ENCODE peak calls at places on chromosomes 6 and 20, in eight cellular contexts. One of them, this sample, is unnamed.

GRCh38 chr6:122322824-122323223 is 76.6 kb upstream of the HSF2 start:
- DNase-seq in neural progenitor cell: no peak
- DNase-seq in activated CD8-positive, alpha-beta T cell treated with anti-CD3 and anti-CD28 coated beads, Interleukin-2, amount 10 ng/mL, durations not matched to agents 7 days and 5 days: no peak
- DNase-seq in substantia nigra: no peak
- DNase-seq in NCI-H446: no peak
- DNase-seq in cardiac fibroblast: peak
- DNase-seq in NCI-H1105 treated with DMSO at 0.1 percent for 48 hours: peak
- DNase-seq in T-helper 2 cell: no peak
- DNase-seq in this sample: no peak

GRCh38 chr6:148760568-148761531 is 14.0 kb downstream of the UST start:
- DNase-seq in neural progenitor cell: peak
- DNase-seq in activated CD8-positive, alpha-beta T cell treated with anti-CD3 and anti-CD28 coated beads, Interleukin-2, amount 10 ng/mL, durations not matched to agents 7 days and 5 days: peak
- DNase-seq in substantia nigra: peak
- DNase-seq in NCI-H446: no peak
- DNase-seq in cardiac fibroblast: peak
- DNase-seq in NCI-H1105 treated with DMSO at 0.1 percent for 48 hours: no peak
- DNase-seq in T-helper 2 cell: peak
- DNase-seq in this sample: no peak

GRCh38 chr6:30613251-30614043 is 3.6 kb downstream of the PPP1R10 start:
- DNase-seq in neural progenitor cell: no peak
- DNase-seq in activated CD8-positive, alpha-beta T cell treated with anti-CD3 and anti-CD28 coated beads, Interleukin-2, amount 10 ng/mL, durations not matched to agents 7 days and 5 days: no peak
- DNase-seq in substantia nigra: no peak
- DNase-seq in NCI-H446: no peak
- DNase-seq in cardiac fibroblast: no peak
- DNase-seq in NCI-H1105 treated with DMSO at 0.1 percent for 48 hours: no peak
- DNase-seq in T-helper 2 cell: no peak
- DNase-seq in this sample: no peak

GRCh38 chr20:32018269-32019155 is 8.3 kb downstream of the CCM2L start:
- DNase-seq in neural progenitor cell: peak
- DNase-seq in activated CD8-positive, alpha-beta T cell treated with anti-CD3 and anti-CD28 coated beads, Interleukin-2, amount 10 ng/mL, durations not matched to agents 7 days and 5 days: peak
- DNase-seq in substantia nigra: no peak
- DNase-seq in NCI-H446: peak
- DNase-seq in cardiac fibroblast: no peak
- DNase-seq in NCI-H1105 treated with DMSO at 0.1 percent for 48 hours: peak
- DNase-seq in T-helper 2 cell: no peak
- DNase-seq in this sample: no peak

GRCh38 chr6:108564178-108564577 is 3.5 kb downstream of the FOXO3 start:
- DNase-seq in neural progenitor cell: no peak
- DNase-seq in activated CD8-positive, alpha-beta T cell treated with anti-CD3 and anti-CD28 coated beads, Interleukin-2, amount 10 ng/mL, durations not matched to agents 7 days and 5 days: no peak
- DNase-seq in substantia nigra: no peak
- DNase-seq in NCI-H446: no peak
- DNase-seq in cardiac fibroblast: peak
- DNase-seq in NCI-H1105 treated with DMSO at 0.1 percent for 48 hours: no peak
- DNase-seq in T-helper 2 cell: no peak
- DNase-seq in this sample: no peak

GRCh38 chr6:72616406-72617015 is 5.4 kb upstream of the KCNQ5 start:
- DNase-seq in neural progenitor cell: peak
- DNase-seq in activated CD8-positive, alpha-beta T cell treated with anti-CD3 and anti-CD28 coated beads, Interleukin-2, amount 10 ng/mL, durations not matched to agents 7 days and 5 days: no peak
- DNase-seq in substantia nigra: no peak
- DNase-seq in NCI-H446: peak
- DNase-seq in cardiac fibroblast: peak
- DNase-seq in NCI-H1105 treated with DMSO at 0.1 percent for 48 hours: no peak
- DNase-seq in T-helper 2 cell: no peak
- DNase-seq in this sample: no peak

GRCh38 chr6:45710304-45710821 is 305.3 kb downstream of the CLIC5 start:
- DNase-seq in neural progenitor cell: no peak
- DNase-seq in activated CD8-positive, alpha-beta T cell treated with anti-CD3 and anti-CD28 coated beads, Interleukin-2, amount 10 ng/mL, durations not matched to agents 7 days and 5 days: peak
- DNase-seq in substantia nigra: no peak
- DNase-seq in NCI-H446: no peak
- DNase-seq in cardiac fibroblast: peak
- DNase-seq in NCI-H1105 treated with DMSO at 0.1 percent for 48 hours: no peak
- DNase-seq in T-helper 2 cell: no peak
- DNase-seq in this sample: no peak

GRCh38 chr20:46435146-46435545 is 28.7 kb upstream of the ELMO2 start:
- DNase-seq in neural progenitor cell: no peak
- DNase-seq in activated CD8-positive, alpha-beta T cell treated with anti-CD3 and anti-CD28 coated beads, Interleukin-2, amount 10 ng/mL, durations not matched to agents 7 days and 5 days: no peak
- DNase-seq in substantia nigra: no peak
- DNase-seq in NCI-H446: no peak
- DNase-seq in cardiac fibroblast: no peak
- DNase-seq in NCI-H1105 treated with DMSO at 0.1 percent for 48 hours: no peak
- DNase-seq in T-helper 2 cell: no peak
- DNase-seq in this sample: peak

GRCh38 chr6:52929321-52930164 is 20.0 kb upstream of the GSTA3 start:
- DNase-seq in neural progenitor cell: no peak
- DNase-seq in activated CD8-positive, alpha-beta T cell treated with anti-CD3 and anti-CD28 coated beads, Interleukin-2, amount 10 ng/mL, durations not matched to agents 7 days and 5 days: no peak
- DNase-seq in substantia nigra: no peak
- DNase-seq in NCI-H446: no peak
- DNase-seq in cardiac fibroblast: peak
- DNase-seq in NCI-H1105 treated with DMSO at 0.1 percent for 48 hours: no peak
- DNase-seq in T-helper 2 cell: no peak
- DNase-seq in this sample: no peak

GRCh38 chr6:43491750-43492661 is 14.6 kb downstream of the TJAP1 start:
- DNase-seq in neural progenitor cell: no peak
- DNase-seq in activated CD8-positive, alpha-beta T cell treated with anti-CD3 and anti-CD28 coated beads, Interleukin-2, amount 10 ng/mL, durations not matched to agents 7 days and 5 days: no peak
- DNase-seq in substantia nigra: peak
- DNase-seq in NCI-H446: no peak
- DNase-seq in cardiac fibroblast: peak
- DNase-seq in NCI-H1105 treated with DMSO at 0.1 percent for 48 hours: no peak
- DNase-seq in T-helper 2 cell: no peak
- DNase-seq in this sample: no peak

GRCh38 chr20:23225407-23226060 is 125.1 kb upstream of the NXT1 start:
- DNase-seq in neural progenitor cell: no peak
- DNase-seq in activated CD8-positive, alpha-beta T cell treated with anti-CD3 and anti-CD28 coated beads, Interleukin-2, amount 10 ng/mL, durations not matched to agents 7 days and 5 days: no peak
- DNase-seq in substantia nigra: no peak
- DNase-seq in NCI-H446: no peak
- DNase-seq in cardiac fibroblast: peak
- DNase-seq in NCI-H1105 treated with DMSO at 0.1 percent for 48 hours: no peak
- DNase-seq in T-helper 2 cell: no peak
- DNase-seq in this sample: no peak

GRCh38 chr6:48111143-48111506 is at the start of gene PTCHD4:
- DNase-seq in neural progenitor cell: peak
- DNase-seq in activated CD8-positive, alpha-beta T cell treated with anti-CD3 and anti-CD28 coated beads, Interleukin-2, amount 10 ng/mL, durations not matched to agents 7 days and 5 days: no peak
- DNase-seq in substantia nigra: no peak
- DNase-seq in NCI-H446: no peak
- DNase-seq in cardiac fibroblast: peak
- DNase-seq in NCI-H1105 treated with DMSO at 0.1 percent for 48 hours: peak
- DNase-seq in T-helper 2 cell: no peak
- DNase-seq in this sample: no peak

GRCh38 chr6:76043690-76044089 is 28.8 kb downstream of the IMPG1 start:
- DNase-seq in neural progenitor cell: no peak
- DNase-seq in activated CD8-positive, alpha-beta T cell treated with anti-CD3 and anti-CD28 coated beads, Interleukin-2, amount 10 ng/mL, durations not matched to agents 7 days and 5 days: no peak
- DNase-seq in substantia nigra: no peak
- DNase-seq in NCI-H446: no peak
- DNase-seq in cardiac fibroblast: no peak
- DNase-seq in NCI-H1105 treated with DMSO at 0.1 percent for 48 hours: no peak
- DNase-seq in T-helper 2 cell: no peak
- DNase-seq in this sample: no peak

GRCh38 chr20:18225652-18226051 is 62.7 kb upstream of the ZNF133 start:
- DNase-seq in neural progenitor cell: no peak
- DNase-seq in activated CD8-positive, alpha-beta T cell treated with anti-CD3 and anti-CD28 coated beads, Interleukin-2, amount 10 ng/mL, durations not matched to agents 7 days and 5 days: no peak
- DNase-seq in substantia nigra: no peak
- DNase-seq in NCI-H446: no peak
- DNase-seq in cardiac fibroblast: peak
- DNase-seq in NCI-H1105 treated with DMSO at 0.1 percent for 48 hours: no peak
- DNase-seq in T-helper 2 cell: no peak
- DNase-seq in this sample: no peak

GRCh38 chr20:57048027-57048869 is 218.2 kb downstream of the BMP7 start:
- DNase-seq in neural progenitor cell: peak
- DNase-seq in activated CD8-positive, alpha-beta T cell treated with anti-CD3 and anti-CD28 coated beads, Interleukin-2, amount 10 ng/mL, durations not matched to agents 7 days and 5 days: peak
- DNase-seq in substantia nigra: no peak
- DNase-seq in NCI-H446: no peak
- DNase-seq in cardiac fibroblast: peak
- DNase-seq in NCI-H1105 treated with DMSO at 0.1 percent for 48 hours: no peak
- DNase-seq in T-helper 2 cell: no peak
- DNase-seq in this sample: no peak

GRCh38 chr6:19690676-19691075 is 146.5 kb upstream of the ID4 start:
- DNase-seq in neural progenitor cell: no peak
- DNase-seq in activated CD8-positive, alpha-beta T cell treated with anti-CD3 and anti-CD28 coated beads, Interleukin-2, amount 10 ng/mL, durations not matched to agents 7 days and 5 days: no peak
- DNase-seq in substantia nigra: no peak
- DNase-seq in NCI-H446: no peak
- DNase-seq in cardiac fibroblast: no peak
- DNase-seq in NCI-H1105 treated with DMSO at 0.1 percent for 48 hours: no peak
- DNase-seq in T-helper 2 cell: no peak
- DNase-seq in this sample: no peak

GRCh38 chr20:4406627-4407026 is 315.1 kb upstream of the PRND start:
- DNase-seq in neural progenitor cell: no peak
- DNase-seq in activated CD8-positive, alpha-beta T cell treated with anti-CD3 and anti-CD28 coated beads, Interleukin-2, amount 10 ng/mL, durations not matched to agents 7 days and 5 days: no peak
- DNase-seq in substantia nigra: no peak
- DNase-seq in NCI-H446: no peak
- DNase-seq in cardiac fibroblast: peak
- DNase-seq in NCI-H1105 treated with DMSO at 0.1 percent for 48 hours: no peak
- DNase-seq in T-helper 2 cell: no peak
- DNase-seq in this sample: no peak

GRCh38 chr6:53544050-53544499 is 826 bp downstream of the GCLC start:
- DNase-seq in neural progenitor cell: no peak
- DNase-seq in activated CD8-positive, alpha-beta T cell treated with anti-CD3 and anti-CD28 coated beads, Interleukin-2, amount 10 ng/mL, durations not matched to agents 7 days and 5 days: no peak
- DNase-seq in substantia nigra: no peak
- DNase-seq in NCI-H446: no peak
- DNase-seq in cardiac fibroblast: peak
- DNase-seq in NCI-H1105 treated with DMSO at 0.1 percent for 48 hours: no peak
- DNase-seq in T-helper 2 cell: no peak
- DNase-seq in this sample: no peak

GRCh38 chr20:16759161-16759523 is 11.0 kb downstream of the OTOR start:
- DNase-seq in neural progenitor cell: no peak
- DNase-seq in activated CD8-positive, alpha-beta T cell treated with anti-CD3 and anti-CD28 coated beads, Interleukin-2, amount 10 ng/mL, durations not matched to agents 7 days and 5 days: no peak
- DNase-seq in substantia nigra: no peak
- DNase-seq in NCI-H446: no peak
- DNase-seq in cardiac fibroblast: no peak
- DNase-seq in NCI-H1105 treated with DMSO at 0.1 percent for 48 hours: no peak
- DNase-seq in T-helper 2 cell: no peak
- DNase-seq in this sample: no peak